ENCODE peak calls at places on chromosomes 16 and 17, in ten cellular contexts. N, A, Z, C, G, E, L, X, Y and B are unnamed samples.

GRCh38 chr16:89574681-89575246 is 794 bp upstream of the CPNE7 start:
- DNase-seq in Y (peak), N (peak), E (peak), X (peak), Z (peak), G (no peak), L (no peak), A (peak), C (peak), B (peak)

GRCh38 chr17:64385187-64386083 is 5.2 kb downstream of the PECAM1 start:
- DNase-seq in N (no peak), X (no peak), Z (no peak), E (no peak), G (no peak), C (peak), A (peak), L (no peak), Y (no peak), B (no peak)

GRCh38 chr16:89599451-89599858 is 14.0 kb upstream of the DPEP1 start:
- DNase-seq in X (no peak), G (no peak), L (no peak), E (peak), Y (peak), A (no peak), N (no peak), Z (peak), C (no peak), B (no peak)

GRCh38 chr17:37516131-37516561 is 26.5 kb downstream of the DUSP14 start:
- DNase-seq in G (no peak), L (no peak), E (no peak), A (no peak), C (no peak), X (no peak), N (no peak), Y (no peak), Z (no peak), B (no peak)

GRCh38 chr16:4373909-4374742 is 2.5 kb downstream of the VASN start:
- DNase-seq in G (peak), Y (peak), L (no peak), N (no peak), A (peak), C (peak), Z (peak), E (peak), X (peak), B (no peak)

GRCh38 chr17:6714315-6714874 is 1.2 kb upstream of the SLC13A5 start:
- DNase-seq in C (no peak), X (no peak), Y (no peak), A (no peak), L (no peak), E (no peak), N (no peak), G (no peak), Z (no peak), B (no peak)

GRCh38 chr17:74532115-74532514 is 840 bp upstream of the CD300LB start:
- DNase-seq in A (no peak), L (peak), Y (no peak), N (no peak), E (peak), X (peak), G (peak), Z (no peak), C (no peak), B (no peak)

GRCh38 chr17:78864117-78864516 is 23.5 kb upstream of the USP36 start:
- DNase-seq in Y (no peak), X (no peak), E (no peak), Z (no peak), G (no peak), N (no peak), C (no peak), A (no peak), L (no peak), B (no peak)

GRCh38 chr16:89525146-89525913 is 17.1 kb downstream of the SPG7 start:
- DNase-seq in L (no peak), E (no peak), N (no peak), G (no peak), Z (no peak), Y (no peak), A (no peak), X (no peak), C (no peak), B (no peak)

GRCh38 chr16:58515125-58515870 is at the start of gene SETD6:
- DNase-seq in E (peak), Y (peak), G (peak), N (peak), L (peak), C (peak), X (peak), Z (peak), A (peak), B (peak)

GRCh38 chr17:79829004-79829403 is 10.2 kb downstream of the CBX4 start:
- DNase-seq in C (no peak), Y (no peak), L (no peak), G (no peak), E (no peak), A (no peak), N (no peak), X (no peak), Z (no peak), B (no peak)

GRCh38 chr16:80263181-80263823 is 277.5 kb upstream of the DYNLRB2 start:
- DNase-seq in C (no peak), L (no peak), E (no peak), A (no peak), Y (no peak), X (no peak), G (no peak), Z (no peak), N (no peak), B (no peak)

GRCh38 chr16:77788196-77789084 is at the start of gene VAT1L:
- DNase-seq in C (peak), Z (peak), G (peak), N (no peak), Y (peak), A (peak), L (no peak), X (peak), E (peak), B (no peak)

GRCh38 chr17:17681744-17682292 is 560 bp downstream of the RAI1 start:
- DNase-seq in A (no peak), Y (peak), E (peak), X (no peak), C (no peak), Z (peak), N (peak), G (no peak), L (no peak), B (peak)

GRCh38 chr16:71467810-71468209 is 5.8 kb upstream of the ZNF23 start:
- DNase-seq in C (peak), Z (peak), L (no peak), N (peak), G (no peak), E (no peak), X (no peak), Y (peak), A (peak), B (no peak)

GRCh38 chr17:42507671-42508070 is 28.4 kb upstream of the NAGLU start:
- DNase-seq in Y (no peak), N (no peak), X (no peak), Z (no peak), C (no peak), L (no peak), E (no peak), G (no peak), A (no peak), B (no peak)

GRCh38 chr17:32495347-32496253 is 8.8 kb downstream of the CDK5R1 start:
- DNase-seq in G (no peak), A (no peak), X (no peak), L (no peak), Y (peak), C (peak), Z (peak), E (no peak), N (no peak), B (no peak)

GRCh38 chr16:84062734-84063640 is 20.4 kb upstream of the SLC38A8 start:
- DNase-seq in Y (peak), X (peak), E (peak), Z (peak), N (peak), G (no peak), A (peak), L (no peak), C (peak), B (peak)

GRCh38 chr17:56756536-56756935 is 77.2 kb downstream of the C17orf67 start:
- DNase-seq in C (peak), Y (no peak), G (no peak), Z (no peak), X (no peak), N (no peak), L (no peak), E (no peak), A (peak), B (no peak)

GRCh38 chr17:47709594-47709993 is 15.6 kb downstream of the TBKBP1 start:
- DNase-seq in L (no peak), G (no peak), Z (no peak), X (no peak), C (no peak), E (no peak), A (no peak), N (no peak), Y (no peak), B (no peak)

GRCh38 chr17:48429638-48430586 is at the start of gene SKAP1:
- DNase-seq in G (no peak), A (no peak), X (no peak), E (peak), N (peak), L (peak), C (no peak), Z (peak), Y (peak), B (peak)

GRCh38 chr16:82761858-82762257 is 135.1 kb downstream of the CDH13 start:
- DNase-seq in L (peak), G (no peak), X (no peak), A (peak), C (no peak), Y (no peak), E (no peak), Z (no peak), N (no peak), B (no peak)

GRCh38 chr17:69552986-69553667 is 138.6 kb downstream of the MAP2K6 start:
- DNase-seq in A (no peak), G (no peak), X (no peak), N (no peak), Y (no peak), Z (no peak), C (no peak), L (no peak), E (no peak), B (no peak)

GRCh38 chr17:79647456-79647915 is 36.6 kb upstream of the RBFOX3 start:
- DNase-seq in X (no peak), E (peak), G (no peak), L (no peak), Z (no peak), N (no peak), C (no peak), A (no peak), Y (no peak), B (no peak)

GRCh38 chr16:84518804-84519341 is 14.4 kb upstream of the MEAK7 start:
- DNase-seq in X (no peak), A (no peak), C (no peak), Y (no peak), Z (no peak), N (peak), G (no peak), E (peak), L (peak), B (peak)

GRCh38 chr17:33494156-33494555 is 201.1 kb upstream of the ASIC2 start:
- DNase-seq in Y (no peak), X (no peak), E (no peak), G (no peak), Z (peak), A (peak), C (no peak), N (no peak), L (no peak), B (no peak)

GRCh38 chr16:57568173-57568678 is 25.8 kb downstream of the ADGRG5 start:
- DNase-seq in Z (no peak), Y (no peak), A (no peak), C (no peak), E (no peak), L (no peak), N (no peak), G (no peak), X (no peak), B (no peak)

GRCh38 chr16:58472827-58473226 is 27.1 kb upstream of the NDRG4 start:
- DNase-seq in Y (no peak), C (no peak), G (no peak), L (no peak), N (no peak), A (no peak), X (no peak), E (no peak), Z (no peak), B (no peak)

GRCh38 chr17:79007504-79008381 is 1.8 kb downstream of the CANT1 start:
- DNase-seq in Y (no peak), L (no peak), G (no peak), Z (no peak), A (no peak), C (no peak), E (peak), N (no peak), X (no peak), B (no peak)

GRCh38 chr17:47956818-47957590 is 679 bp downstream of the PRR15L start:
- DNase-seq in A (no peak), X (no peak), Z (no peak), G (no peak), E (no peak), N (no peak), C (no peak), L (no peak), Y (no peak), B (no peak)

GRCh38 chr16:8229011-8229520 is 361.2 kb downstream of the TMEM114 start:
- DNase-seq in X (no peak), Y (no peak), L (no peak), A (no peak), E (no peak), C (no peak), Z (no peak), N (no peak), G (no peak), B (no peak)

GRCh38 chr17:74213897-74214386 is 571 bp downstream of the TTYH2 start:
- DNase-seq in X (no peak), Z (no peak), Y (peak), L (no peak), E (peak), N (no peak), A (no peak), C (no peak), G (peak), B (no peak)

GRCh38 chr17:7147772-7148171 is 31.4 kb downstream of the ASGR1 start:
- DNase-seq in N (peak), E (no peak), G (no peak), Z (no peak), A (no peak), L (no peak), Y (no peak), C (no peak), X (no peak), B (no peak)

GRCh38 chr17:77654296-77654695 is 304.2 kb upstream of the TNRC6C start:
- DNase-seq in E (no peak), L (no peak), A (no peak), Y (no peak), G (no peak), Z (no peak), C (no peak), N (no peak), X (no peak), B (no peak)